ENCODE peak calls at places on chromosome 12, in five cellular contexts. One of them, this sample, is unnamed.

GRCh38 chr12:45122776-45123380 is 72.0 kb upstream of the DBX2 start:
- DNase-seq in dermis microvascular lymphatic vessel endothelial cell: peak; percentile 7
- DNase-seq in LNCaP clone FGC: peak; percentile 43
- DNase-seq in aorta: no peak
- DNase-seq in stimulated activated CD4-positive, alpha-beta T cell treated with anti-CD3 and anti-CD28 coated beads, Interleukin-1b, Interleukin-23, amount 100 ng/mL, for 24 hours: no peak
- DNase-seq in this sample: peak; percentile 77

GRCh38 chr12:31737345-31737744 is 8.5 kb upstream of the AMN1 start:
- DNase-seq in dermis microvascular lymphatic vessel endothelial cell: no peak
- DNase-seq in LNCaP clone FGC: no peak
- DNase-seq in aorta: no peak
- DNase-seq in stimulated activated CD4-positive, alpha-beta T cell treated with anti-CD3 and anti-CD28 coated beads, Interleukin-1b, Interleukin-23, amount 100 ng/mL, for 24 hours: no peak
- DNase-seq in this sample: no peak

GRCh38 chr12:121238604-121239334 is 28.8 kb downstream of the P2RX4 start:
- DNase-seq in dermis microvascular lymphatic vessel endothelial cell: peak; percentile 21
- DNase-seq in LNCaP clone FGC: peak; percentile 54
- DNase-seq in aorta: no peak
- DNase-seq in stimulated activated CD4-positive, alpha-beta T cell treated with anti-CD3 and anti-CD28 coated beads, Interleukin-1b, Interleukin-23, amount 100 ng/mL, for 24 hours: no peak
- DNase-seq in this sample: no peak

GRCh38 chr12:14260011-14260993 is 105.2 kb upstream of the ATF7IP start:
- DNase-seq in dermis microvascular lymphatic vessel endothelial cell: peak; percentile 94
- DNase-seq in LNCaP clone FGC: no peak
- DNase-seq in aorta: peak; percentile 96
- DNase-seq in stimulated activated CD4-positive, alpha-beta T cell treated with anti-CD3 and anti-CD28 coated beads, Interleukin-1b, Interleukin-23, amount 100 ng/mL, for 24 hours: no peak
- DNase-seq in this sample: peak; percentile 89

GRCh38 chr12:16323010-16323409 is 24.4 kb upstream of the MGST1 start:
- DNase-seq in dermis microvascular lymphatic vessel endothelial cell: no peak
- DNase-seq in LNCaP clone FGC: no peak
- DNase-seq in aorta: no peak
- DNase-seq in stimulated activated CD4-positive, alpha-beta T cell treated with anti-CD3 and anti-CD28 coated beads, Interleukin-1b, Interleukin-23, amount 100 ng/mL, for 24 hours: no peak
- DNase-seq in this sample: peak; percentile 50

GRCh38 chr12:117485984-117486839 is 124.8 kb upstream of the NOS1 start:
- DNase-seq in dermis microvascular lymphatic vessel endothelial cell: no peak
- DNase-seq in LNCaP clone FGC: no peak
- DNase-seq in aorta: no peak
- DNase-seq in stimulated activated CD4-positive, alpha-beta T cell treated with anti-CD3 and anti-CD28 coated beads, Interleukin-1b, Interleukin-23, amount 100 ng/mL, for 24 hours: no peak
- DNase-seq in this sample: no peak

GRCh38 chr12:12323606-12324005 is 26.4 kb downstream of the MANSC1 start:
- DNase-seq in dermis microvascular lymphatic vessel endothelial cell: no peak
- DNase-seq in LNCaP clone FGC: no peak
- DNase-seq in aorta: no peak
- DNase-seq in stimulated activated CD4-positive, alpha-beta T cell treated with anti-CD3 and anti-CD28 coated beads, Interleukin-1b, Interleukin-23, amount 100 ng/mL, for 24 hours: no peak
- DNase-seq in this sample: no peak

GRCh38 chr12:123126294-123127144 is 24.4 kb downstream of the PITPNM2 start:
- DNase-seq in dermis microvascular lymphatic vessel endothelial cell: peak; percentile 87
- DNase-seq in LNCaP clone FGC: no peak
- DNase-seq in aorta: peak; percentile 71
- DNase-seq in stimulated activated CD4-positive, alpha-beta T cell treated with anti-CD3 and anti-CD28 coated beads, Interleukin-1b, Interleukin-23, amount 100 ng/mL, for 24 hours: no peak
- DNase-seq in this sample: peak; percentile 98

GRCh38 chr12:93667672-93668071 is 9.5 kb upstream of the CRADD start:
- DNase-seq in dermis microvascular lymphatic vessel endothelial cell: no peak
- DNase-seq in LNCaP clone FGC: no peak
- DNase-seq in aorta: no peak
- DNase-seq in stimulated activated CD4-positive, alpha-beta T cell treated with anti-CD3 and anti-CD28 coated beads, Interleukin-1b, Interleukin-23, amount 100 ng/mL, for 24 hours: no peak
- DNase-seq in this sample: peak; percentile 16

GRCh38 chr12:90909069-90909676 is 45.8 kb downstream of the CCER1 start:
- DNase-seq in dermis microvascular lymphatic vessel endothelial cell: peak; percentile 69
- DNase-seq in LNCaP clone FGC: peak; percentile 26
- DNase-seq in aorta: no peak
- DNase-seq in stimulated activated CD4-positive, alpha-beta T cell treated with anti-CD3 and anti-CD28 coated beads, Interleukin-1b, Interleukin-23, amount 100 ng/mL, for 24 hours: no peak
- DNase-seq in this sample: peak; percentile 77

GRCh38 chr12:110858848-110859247 is 12.1 kb downstream of the CCDC63 start:
- DNase-seq in dermis microvascular lymphatic vessel endothelial cell: no peak
- DNase-seq in LNCaP clone FGC: no peak
- DNase-seq in aorta: no peak
- DNase-seq in stimulated activated CD4-positive, alpha-beta T cell treated with anti-CD3 and anti-CD28 coated beads, Interleukin-1b, Interleukin-23, amount 100 ng/mL, for 24 hours: no peak
- DNase-seq in this sample: no peak

GRCh38 chr12:114903394-114903748 is 219.4 kb upstream of the TBX3 start:
- DNase-seq in dermis microvascular lymphatic vessel endothelial cell: no peak
- DNase-seq in LNCaP clone FGC: no peak
- DNase-seq in aorta: no peak
- DNase-seq in stimulated activated CD4-positive, alpha-beta T cell treated with anti-CD3 and anti-CD28 coated beads, Interleukin-1b, Interleukin-23, amount 100 ng/mL, for 24 hours: no peak
- DNase-seq in this sample: no peak

GRCh38 chr12:112480931-112481330 is 62.2 kb downstream of the PTPN11 start:
- DNase-seq in dermis microvascular lymphatic vessel endothelial cell: no peak
- DNase-seq in LNCaP clone FGC: no peak
- DNase-seq in aorta: no peak
- DNase-seq in stimulated activated CD4-positive, alpha-beta T cell treated with anti-CD3 and anti-CD28 coated beads, Interleukin-1b, Interleukin-23, amount 100 ng/mL, for 24 hours: no peak
- DNase-seq in this sample: no peak

This sample was measured in foreskin fibroblast.